ENCODE peak calls at places on chromosome 12, in four cellular contexts. L, Q, U and X are unnamed samples. For H3K4me1, the result is how much of the 10 kb centered on the place peaks cover.

GRCh38 chr12:113298861-113299545 is 35.9 kb downstream of the SLC8B1 start:
- DNase-seq in L (peak), Q (no peak), U (no peak), X (peak)

GRCh38 chr12:67268335-67268895 is 743 bp upstream of the CAND1 start:
- DNase-seq in U (peak), Q (peak), L (peak), X (peak)

GRCh38 chr12:92259291-92259690 is 113.6 kb upstream of the BTG1 start:
- DNase-seq in L (no peak), U (no peak), Q (no peak), X (no peak)

GRCh38 chr12:104465379-104465778 is 8.6 kb downstream of the CHST11 start:
- DNase-seq in U (no peak), Q (no peak), L (no peak), X (peak)

GRCh38 chr12:129067482-129067881 is 214.2 kb downstream of the GLT1D1 start:
- DNase-seq in L (no peak), U (peak), Q (no peak), X (peak)

GRCh38 chr12:40253936-40254335 is 29.1 kb downstream of the LRRK2 start:
- DNase-seq in U (no peak), Q (no peak), L (peak), X (no peak)

GRCh38 chr12:24898185-24898584 is 50.7 kb downstream of the BCAT1 start:
- DNase-seq in U (no peak), Q (no peak), L (no peak), X (no peak)

GRCh38 chr12:50220357-50221061 is 53.3 kb upstream of the CERS5 start:
- DNase-seq in U (no peak), L (peak), Q (peak), X (no peak)

GRCh38 chr12:88932457-88932856 is 352.2 kb upstream of the KITLG start:
- DNase-seq in L (no peak), U (no peak), Q (no peak), X (no peak)

GRCh38 chr12:120264086-120264485 is 1.4 kb downstream of the PXN start:
- DNase-seq in Q (no peak), L (no peak), U (no peak), X (no peak)

GRCh38 chr12:104651812-104652211 is 195.1 kb downstream of the CHST11 start:
- DNase-seq in L (no peak), U (no peak), Q (no peak), X (no peak)

GRCh38 chr12:1332327-1332726 is 262.1 kb downstream of the FBXL14 start:
- DNase-seq in L (no peak), U (peak), Q (no peak), X (no peak)

GRCh38 chr12:132194056-132194455 is 49.8 kb downstream of the NOC4L start:
- DNase-seq in L (peak), U (no peak), Q (no peak), X (peak)

GRCh38 chr12:88334271-88334670 is 192.2 kb downstream of the TMTC3 start:
- DNase-seq in Q (peak), L (no peak), U (no peak), X (no peak)

GRCh38 chr12:15278816-15279658 is 43.3 kb upstream of the PTPRO start:
- DNase-seq in L (peak), U (no peak), Q (peak), X (no peak)

GRCh38 chr12:116916122-116916521 is 5.4 kb downstream of the FBXW8 start:
- DNase-seq in U (no peak), Q (no peak), L (peak), X (no peak)

GRCh38 chr12:41645624-41646023 is 457.5 kb downstream of the PDZRN4 start:
- DNase-seq in Q (no peak), L (no peak), U (no peak), X (no peak)

GRCh38 chr12:1256991-1257390 is 266.0 kb downstream of the ERC1 start:
- DNase-seq in U (no peak), Q (no peak), L (no peak), X (no peak)

GRCh38 chr12:96015672-96016071 is 19.5 kb upstream of the HAL start:
- DNase-seq in U (peak), L (no peak), Q (no peak), X (peak)

DNA sequence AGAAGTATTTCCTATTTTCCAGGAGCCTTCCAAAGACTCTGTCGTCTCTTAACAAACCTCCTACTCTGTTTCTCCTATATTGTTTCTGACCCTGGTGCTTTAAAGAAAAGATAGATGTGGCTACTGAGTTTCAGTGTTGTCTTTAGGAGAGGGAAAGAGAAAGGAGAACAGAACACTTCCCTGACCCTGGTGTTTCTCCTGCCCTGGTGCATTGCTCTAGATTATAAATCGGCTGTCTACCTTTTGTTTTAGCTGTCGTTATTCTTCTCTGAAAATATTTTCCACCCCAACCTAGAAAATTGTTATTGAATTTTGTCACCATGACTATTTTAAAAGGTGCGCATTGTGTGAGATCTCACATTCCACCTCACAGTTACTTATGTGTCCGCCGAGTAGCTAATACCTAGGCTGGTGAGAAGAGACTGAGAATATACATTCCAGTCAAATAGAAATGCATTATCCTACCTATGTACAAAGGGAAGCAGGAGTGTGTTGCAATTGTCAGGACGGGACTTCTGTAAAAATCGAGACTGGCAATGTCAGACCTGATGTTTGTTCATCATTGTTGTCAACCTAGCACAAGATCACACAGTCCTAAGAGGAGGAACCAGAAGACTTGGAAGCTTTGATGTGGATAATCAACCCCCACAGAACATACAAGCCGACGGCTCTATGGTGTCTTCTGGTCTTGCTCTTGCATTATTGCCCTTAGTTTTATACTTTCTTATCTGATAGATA is 108.7 kb upstream of the SLC38A4 start:
- DNase-seq in U (no peak), L (no peak), Q (no peak), X (no peak)
- TF ChIP-seq CTCF in U (no peak), L (no peak), Q (no peak), X (no peak)

DNA sequence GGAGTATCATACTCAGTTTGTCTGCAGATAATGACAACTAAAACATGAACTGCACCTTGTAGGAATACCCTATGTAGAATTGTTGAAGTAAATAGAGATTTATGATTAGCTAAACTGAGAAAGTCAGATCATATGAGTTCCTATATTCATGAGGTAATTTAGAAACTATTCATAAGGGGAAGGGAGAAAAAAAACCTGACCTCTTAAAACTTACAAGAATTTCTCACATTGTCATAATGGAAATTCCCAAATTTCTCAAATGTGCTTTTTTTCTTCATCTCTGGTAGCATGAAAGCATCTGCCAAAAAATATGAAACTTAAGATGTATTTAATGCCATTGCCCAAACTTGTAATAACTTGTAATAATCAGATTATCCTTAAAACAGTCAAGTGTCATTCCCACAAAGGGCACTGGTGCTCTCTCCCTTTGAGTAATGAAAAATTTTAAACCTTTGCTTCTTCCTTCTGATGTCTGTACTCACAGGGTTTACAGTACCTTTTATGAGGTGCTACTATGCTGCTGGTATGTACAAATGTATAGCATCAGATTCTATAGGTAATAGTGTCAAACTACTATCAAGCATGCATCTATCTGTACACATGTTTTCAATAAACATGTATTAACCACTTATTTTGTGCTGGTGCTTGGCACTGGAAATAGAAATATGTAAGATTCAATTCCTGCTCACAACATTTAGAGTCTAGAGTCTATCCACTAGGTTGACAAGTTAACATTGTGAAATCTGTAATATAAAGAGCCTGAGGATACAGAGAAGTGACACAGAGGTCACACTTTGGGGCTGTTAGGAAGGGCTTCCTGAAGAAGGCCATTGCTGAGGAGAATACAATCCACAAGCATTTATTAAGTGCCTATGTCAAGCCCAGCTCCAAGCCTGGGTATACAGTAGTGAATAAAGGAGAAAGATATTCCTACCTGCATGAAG is 17.4 kb upstream of the DRAM1 start:
- DNase-seq in L (peak), Q (no peak), U (no peak), X (no peak)
- H3K4me1 ChIP-seq in L (under half), Q (under half), U (under half), X (under half)

GRCh38 chr12:108454539-108455139 is 60.4 kb upstream of the FICD start:
- DNase-seq in U (no peak), L (no peak), Q (no peak), X (no peak)

GRCh38 chr12:108457734-108458361 is 57.2 kb upstream of the FICD start:
- DNase-seq in L (no peak), U (no peak), Q (no peak), X (peak)

GRCh38 chr12:108455706-108456105 is 59.4 kb upstream of the FICD start:
- DNase-seq in L (no peak), Q (no peak), U (no peak), X (no peak)

GRCh38 chr12:108459106-108459505 is 56.0 kb upstream of the FICD start:
- DNase-seq in L (no peak), U (no peak), Q (no peak), X (no peak)

GRCh38 chr12:108457006-108457733 is 57.9 kb upstream of the FICD start:
- DNase-seq in L (peak), Q (peak), U (peak), X (peak)
- TF ChIP-seq CTCF in L (peak), Q (peak), U (peak), X (peak)

GRCh38 chr12:52025301-52026172 is 18.8 kb downstream of the TAMALIN start:
- DNase-seq in U (peak), Q (peak), L (peak), X (peak)
- H3K4me1 ChIP-seq in U (under half), Q (under half), L (under half), X (under half)

DNA sequence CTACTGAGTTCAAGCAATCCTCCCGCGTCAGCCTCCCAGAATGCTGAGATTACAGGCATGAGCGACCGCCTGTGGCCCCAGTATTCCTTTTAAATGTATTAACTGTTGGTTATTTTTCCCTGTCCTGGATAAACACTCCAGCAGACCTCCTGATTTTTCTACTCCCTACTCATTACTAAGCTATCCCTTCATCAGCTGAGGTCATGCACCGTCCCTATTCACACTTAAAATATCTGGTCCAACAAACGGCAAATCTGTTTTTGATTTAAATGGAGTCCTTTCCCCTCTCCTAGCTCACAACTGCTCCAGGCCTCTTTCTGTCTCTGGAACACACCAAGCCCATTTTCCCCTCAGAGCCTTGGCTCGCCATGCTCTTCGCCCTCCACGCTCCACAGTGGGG is 1003.3 kb upstream of the TMEM132C start:
- DNase-seq in U (no peak), L (no peak), Q (no peak), X (no peak)
- TF ChIP-seq CTCF in U (no peak), L (no peak), Q (no peak), X (no peak)